ENCODE peak calls at places on chromosomes 12 and 14, in seven cellular contexts. M, L, P, R, H, X and V are unnamed samples.

GRCh38 chr12:48160807-48161206 is 3.5 kb upstream of the ASB8 start:
- DNase-seq in M (no peak), L (no peak), P (no peak), R (no peak), H (no peak), X (no peak), V (no peak)

GRCh38 chr12:65595016-65595560 is 229.2 kb upstream of the HMGA2 start:
- DNase-seq in M (no peak), L (no peak), P (no peak), R (no peak), H (no peak), X (no peak), V (no peak)

GRCh38 chr12:4156317-4156716 is 117.2 kb upstream of the CCND2 start:
- DNase-seq in M (no peak), L (no peak), P (no peak), R (no peak), H (no peak), X (no peak), V (no peak)

GRCh38 chr14:60195179-60195810 is 30.1 kb upstream of the DHRS7 start:
- DNase-seq in M (no peak), L (no peak), P (no peak), R (no peak), H (no peak), X (no peak), V (no peak)

GRCh38 chr12:20398720-20399119 is 30.4 kb downstream of the PDE3A start:
- DNase-seq in M (no peak), L (no peak), P (no peak), R (no peak), H (no peak), X (no peak), V (no peak)

GRCh38 chr12:25655702-25656101 is 102.6 kb upstream of the LMNTD1 start:
- DNase-seq in M (no peak), L (no peak), P (no peak), R (no peak), H (no peak), X (no peak), V (peak)

GRCh38 chr14:52314521-52315354 is 626 bp downstream of the PTGER2 start:
- DNase-seq in M (peak), L (peak), P (no peak), R (no peak), H (peak), X (peak), V (peak)

GRCh38 chr14:100981808-100982207 is 78.3 kb upstream of the RTL1 start:
- DNase-seq in M (peak), L (no peak), P (no peak), R (no peak), H (no peak), X (no peak), V (no peak)

GRCh38 chr12:68358532-68359485 is 26.6 kb upstream of the MDM1 start:
- DNase-seq in M (peak), L (peak), P (no peak), R (no peak), H (no peak), X (peak), V (peak)

GRCh38 chr14:68955164-68955921 is 23.8 kb downstream of the ACTN1 start:
- DNase-seq in M (no peak), L (peak), P (no peak), R (no peak), H (no peak), X (no peak), V (no peak)

GRCh38 chr14:51873221-51873893 is 12.9 kb downstream of the GNG2 start:
- DNase-seq in M (peak), L (peak), P (peak), R (no peak), H (no peak), X (no peak), V (peak)

GRCh38 chr14:36212577-36212976 is 36.1 kb upstream of the PTCSC3 start:
- DNase-seq in M (no peak), L (no peak), P (no peak), R (no peak), H (no peak), X (no peak), V (no peak)

GRCh38 chr12:52148541-52149181 is 43.2 kb downstream of the KRT80 start:
- DNase-seq in M (no peak), L (no peak), P (peak), R (no peak), H (no peak), X (peak), V (peak)

GRCh38 chr14:73492661-73493060 is 1.9 kb downstream of the RIOX1 start:
- DNase-seq in M (no peak), L (no peak), P (no peak), R (no peak), H (no peak), X (no peak), V (no peak)

GRCh38 chr14:92930737-92931602 is 8.0 kb downstream of the CHGA start:
- DNase-seq in M (no peak), L (no peak), P (no peak), R (no peak), H (no peak), X (no peak), V (peak)

GRCh38 chr14:34059925-34060746 is 109.3 kb upstream of the EGLN3 start:
- DNase-seq in M (peak), L (peak), P (no peak), R (no peak), H (peak), X (peak), V (peak)

GRCh38 chr12:105888696-105889095 is 250.1 kb downstream of the NUAK1 start:
- DNase-seq in M (peak), L (peak), P (no peak), R (no peak), H (no peak), X (no peak), V (no peak)

GRCh38 chr14:22910916-22911315 is 8.0 kb downstream of the RBM23 start:
- DNase-seq in M (no peak), L (no peak), P (no peak), R (no peak), H (no peak), X (no peak), V (no peak)

GRCh38 chr12:93972411-93973208 is 175.8 kb upstream of the PLXNC1 start:
- DNase-seq in M (peak), L (peak), P (no peak), R (no peak), H (no peak), X (no peak), V (no peak)

GRCh38 chr12:109822951-109823411 is 10.2 kb downstream of the TRPV4 start:
- DNase-seq in M (no peak), L (no peak), P (no peak), R (no peak), H (no peak), X (peak), V (no peak)

GRCh38 chr12:4421590-4422031 is 24.0 kb downstream of the FGF6 start:
- DNase-seq in M (peak), L (peak), P (no peak), R (no peak), H (no peak), X (no peak), V (peak)

GRCh38 chr12:123961585-123961984 is 11.0 kb downstream of the CCDC92 start:
- DNase-seq in M (no peak), L (no peak), P (no peak), R (no peak), H (no peak), X (peak), V (no peak)

GRCh38 chr12:131063427-131063826 is 109.7 kb downstream of the ADGRD1 start:
- DNase-seq in M (no peak), L (no peak), P (no peak), R (no peak), H (no peak), X (no peak), V (no peak)

GRCh38 chr12:754871-755562 is 2.6 kb downstream of the WNK1 start:
- DNase-seq in M (peak), L (peak), P (no peak), R (no peak), H (no peak), X (no peak), V (peak)

GRCh38 chr12:43255642-43256041 is 296.4 kb downstream of the ADAMTS20 start:
- DNase-seq in M (no peak), L (no peak), P (no peak), R (no peak), H (no peak), X (no peak), V (no peak)

GRCh38 chr12:52522346-52523011 is 2.3 kb upstream of the KRT5 start:
- DNase-seq in M (no peak), L (no peak), P (no peak), R (no peak), H (no peak), X (no peak), V (peak)

GRCh38 chr12:43345023-43345422 is 207.0 kb downstream of the ADAMTS20 start:
- DNase-seq in M (no peak), L (no peak), P (no peak), R (no peak), H (no peak), X (no peak), V (no peak)

GRCh38 chr12:25324861-25325260 is 74.1 kb upstream of the KRAS start:
- DNase-seq in M (no peak), L (no peak), P (no peak), R (no peak), H (no peak), X (no peak), V (no peak)

GRCh38 chr12:53743277-53744129 is 8.3 kb downstream of the CISTR start:
- DNase-seq in M (no peak), L (peak), P (no peak), R (no peak), H (no peak), X (peak), V (peak)

GRCh38 chr12:128794661-128795529 is 28.9 kb downstream of the SLC15A4 start:
- DNase-seq in M (no peak), L (no peak), P (no peak), R (no peak), H (no peak), X (peak), V (no peak)

GRCh38 chr12:52132754-52133161 is 53.3 kb downstream of the SMIM41 start:
- DNase-seq in M (no peak), L (no peak), P (no peak), R (no peak), H (no peak), X (no peak), V (peak)

GRCh38 chr12:10398168-10398567 is 8.3 kb upstream of the KLRK1 start:
- DNase-seq in M (no peak), L (no peak), P (no peak), R (no peak), H (no peak), X (no peak), V (no peak)

GRCh38 chr12:10393291-10393690 is 3.5 kb upstream of the KLRK1 start:
- DNase-seq in M (no peak), L (no peak), P (no peak), R (no peak), H (no peak), X (no peak), V (no peak)

GRCh38 chr12:10392394-10392930 is 2.6 kb upstream of the KLRK1 start:
- DNase-seq in M (peak), L (peak), P (no peak), R (no peak), H (peak), X (peak), V (peak)

GRCh38 chr12:10397311-10397710 is 7.5 kb upstream of the KLRK1 start:
- DNase-seq in M (no peak), L (no peak), P (no peak), R (no peak), H (no peak), X (no peak), V (no peak)

GRCh38 chr12:10395390-10395998 is 5.7 kb upstream of the KLRK1 start:
- DNase-seq in M (peak), L (peak), P (peak), R (no peak), H (no peak), X (peak), V (peak)
- H3K4me3 ChIP-seq in M (no peak), L (no peak), P (no peak), R (no peak), H (no peak), X (no peak), V (no peak)

GRCh38 chr14:105346880-105347586 is 32.5 kb downstream of the PACS2 start:
- DNase-seq in M (no peak), L (no peak), P (no peak), R (no peak), H (no peak), X (no peak), V (no peak)
- H3K4me3 ChIP-seq in M (no peak), L (no peak), P (no peak), R (no peak), H (no peak), X (no peak), V (no peak)

DNA sequence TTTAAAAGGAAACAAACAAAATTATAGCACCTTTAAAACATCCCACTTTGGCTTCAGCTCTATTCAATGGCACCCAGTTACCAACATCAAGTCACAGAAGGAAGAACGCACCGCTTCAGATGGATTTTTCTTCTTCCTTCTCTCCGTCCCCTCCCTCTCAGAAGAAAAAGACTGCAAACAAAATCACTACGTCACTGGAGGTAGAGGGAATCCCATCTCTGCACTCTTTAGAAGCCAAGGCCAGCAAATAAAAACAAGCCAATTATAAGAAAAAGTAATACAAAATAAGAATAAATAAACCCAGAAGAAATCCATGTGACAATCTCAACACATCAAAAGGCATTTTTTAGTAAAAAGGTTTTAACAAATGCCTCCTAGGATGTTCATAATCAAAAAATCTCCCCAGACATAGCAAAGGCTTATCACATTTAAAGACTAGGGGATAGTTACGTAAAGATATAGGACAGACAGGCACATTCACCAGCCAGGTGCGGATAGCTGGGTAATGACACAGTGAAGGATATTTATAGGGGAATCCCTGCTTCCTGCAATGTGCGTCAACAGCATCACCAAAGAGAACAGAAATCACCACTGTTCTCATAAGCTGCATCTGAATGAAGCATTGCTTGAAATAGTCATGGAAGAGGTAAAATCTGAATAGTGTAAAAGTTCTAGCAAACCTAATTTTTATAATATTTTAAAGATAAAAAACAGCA is 89.4 kb downstream of the R3HDM2 start:
- DNase-seq in M (peak), L (peak), P (no peak), R (no peak), H (no peak), X (no peak), V (peak)
- H3K4me3 ChIP-seq in M (no peak), L (no peak), P (no peak), R (no peak), H (no peak), X (no peak), V (no peak)

GRCh38 chr14:99737956-99738667 is 54.0 kb downstream of the CYP46A1 start:
- DNase-seq in M (no peak), L (no peak), P (no peak), R (no peak), H (no peak), X (peak), V (no peak)
- H3K4me3 ChIP-seq in M (peak), L (no peak), P (peak), R (peak), H (peak), X (peak), V (peak)

GRCh38 chr12:108566452-108566851 is 4.1 kb downstream of the ISCU start:
- DNase-seq in M (no peak), L (no peak), P (no peak), R (no peak), H (no peak), X (no peak), V (no peak)
- H3K4me3 ChIP-seq in M (no peak), L (no peak), P (no peak), R (no peak), H (no peak), X (no peak), V (no peak)

GRCh38 chr14:61749867-61750266 is 12.4 kb upstream of the SNAPC1 start:
- DNase-seq in M (no peak), L (peak), P (no peak), R (no peak), H (no peak), X (no peak), V (peak)
- H3K4me3 ChIP-seq in M (no peak), L (no peak), P (peak), R (peak), H (peak), X (no peak), V (peak)

GRCh38 chr12:50111417-50111692 is 681 bp upstream of the COX14 start:
- DNase-seq in M (no peak), L (no peak), P (no peak), R (no peak), H (no peak), X (no peak), V (no peak)
- H3K4me3 ChIP-seq in M (peak), L (peak), P (peak), R (peak), H (peak), X (peak), V (peak)